ENCODE peak calls at places on chromosomes 2 and 18, in ten cellular contexts. One of them, this sample, is unnamed.

GRCh38 chr18:25726278-25726677 is 364.1 kb downstream of the SS18 start:
- DNase-seq in GM10248: no peak
- DNase-seq in heart left ventricle: no peak
- DNase-seq in sigmoid colon: no peak
- DNase-seq in GM13977: no peak
- DNase-seq in HFFc6: no peak
- DNase-seq in AG10803: peak
- DNase-seq in OCI-LY7: no peak
- DNase-seq in brain microvascular endothelial cell: peak
- DNase-seq in choroid plexus epithelial cell: peak
- DNase-seq in this sample: no peak

GRCh38 chr18:2430191-2430590 is 141.1 kb downstream of the METTL4 start:
- DNase-seq in heart left ventricle: no peak
- DNase-seq in choroid plexus epithelial cell: no peak
- DNase-seq in brain microvascular endothelial cell: no peak
- DNase-seq in OCI-LY7: peak
- DNase-seq in AG10803: no peak
- DNase-seq in GM13977: no peak
- DNase-seq in sigmoid colon: no peak
- DNase-seq in HFFc6: no peak
- DNase-seq in GM10248: no peak
- DNase-seq in this sample: no peak

GRCh38 chr2:65228249-65228750 is 669 bp downstream of the ACTR2 start:
- DNase-seq in OCI-LY7: peak
- DNase-seq in AG10803: peak
- DNase-seq in heart left ventricle: no peak
- DNase-seq in GM13977: peak
- DNase-seq in brain microvascular endothelial cell: no peak
- DNase-seq in GM10248: peak
- DNase-seq in sigmoid colon: no peak
- DNase-seq in choroid plexus epithelial cell: peak
- DNase-seq in HFFc6: peak
- DNase-seq in this sample: no peak

GRCh38 chr2:215416656-215417055 is 19.2 kb downstream of the FN1 start:
- DNase-seq in sigmoid colon: no peak
- DNase-seq in GM13977: no peak
- DNase-seq in brain microvascular endothelial cell: peak
- DNase-seq in AG10803: no peak
- DNase-seq in HFFc6: no peak
- DNase-seq in GM10248: no peak
- DNase-seq in heart left ventricle: no peak
- DNase-seq in choroid plexus epithelial cell: no peak
- DNase-seq in OCI-LY7: no peak
- DNase-seq in this sample: no peak

GRCh38 chr2:28976584-28976983 is 4.5 kb upstream of the TOGARAM2 start:
- DNase-seq in AG10803: peak
- DNase-seq in choroid plexus epithelial cell: peak
- DNase-seq in HFFc6: peak
- DNase-seq in heart left ventricle: peak
- DNase-seq in GM10248: no peak
- DNase-seq in OCI-LY7: no peak
- DNase-seq in sigmoid colon: peak
- DNase-seq in GM13977: no peak
- DNase-seq in brain microvascular endothelial cell: peak
- DNase-seq in this sample: no peak

GRCh38 chr2:168635065-168635577 is 167.3 kb upstream of the NOSTRIN start:
- DNase-seq in AG10803: peak
- DNase-seq in heart left ventricle: peak
- DNase-seq in sigmoid colon: peak
- DNase-seq in OCI-LY7: no peak
- DNase-seq in HFFc6: no peak
- DNase-seq in GM13977: no peak
- DNase-seq in choroid plexus epithelial cell: peak
- DNase-seq in brain microvascular endothelial cell: no peak
- DNase-seq in GM10248: no peak
- DNase-seq in this sample: peak

GRCh38 chr2:182866461-182867369 is at the start of gene FRZB:
- DNase-seq in OCI-LY7: no peak
- DNase-seq in brain microvascular endothelial cell: peak
- DNase-seq in heart left ventricle: peak
- DNase-seq in HFFc6: peak
- DNase-seq in choroid plexus epithelial cell: peak
- DNase-seq in GM13977: peak
- DNase-seq in sigmoid colon: peak
- DNase-seq in GM10248: peak
- DNase-seq in AG10803: peak
- DNase-seq in this sample: peak

GRCh38 chr18:25560369-25560768 is 208.4 kb upstream of the ZNF521 start:
- DNase-seq in brain microvascular endothelial cell: no peak
- DNase-seq in GM10248: no peak
- DNase-seq in HFFc6: no peak
- DNase-seq in sigmoid colon: no peak
- DNase-seq in heart left ventricle: peak
- DNase-seq in GM13977: no peak
- DNase-seq in AG10803: peak
- DNase-seq in OCI-LY7: no peak
- DNase-seq in choroid plexus epithelial cell: no peak
- DNase-seq in this sample: no peak

GRCh38 chr2:25794544-25795276 is 83.6 kb downstream of the ASXL2 start:
- DNase-seq in AG10803: no peak
- DNase-seq in HFFc6: no peak
- DNase-seq in choroid plexus epithelial cell: no peak
- DNase-seq in OCI-LY7: peak
- DNase-seq in GM10248: peak
- DNase-seq in sigmoid colon: no peak
- DNase-seq in brain microvascular endothelial cell: no peak
- DNase-seq in GM13977: peak
- DNase-seq in heart left ventricle: no peak
- DNase-seq in this sample: no peak

GRCh38 chr2:98444436-98445166 is at the start of gene INPP4A:
- DNase-seq in choroid plexus epithelial cell: peak
- DNase-seq in HFFc6: peak
- DNase-seq in AG10803: peak
- DNase-seq in heart left ventricle: peak
- DNase-seq in brain microvascular endothelial cell: no peak
- DNase-seq in sigmoid colon: peak
- DNase-seq in GM13977: peak
- DNase-seq in GM10248: peak
- DNase-seq in OCI-LY7: peak
- DNase-seq in this sample: peak

GRCh38 chr2:177939211-177939610 is 133.4 kb downstream of the PDE11A start:
- DNase-seq in GM13977: no peak
- DNase-seq in GM10248: no peak
- DNase-seq in HFFc6: no peak
- DNase-seq in choroid plexus epithelial cell: no peak
- DNase-seq in brain microvascular endothelial cell: no peak
- DNase-seq in sigmoid colon: no peak
- DNase-seq in OCI-LY7: no peak
- DNase-seq in heart left ventricle: no peak
- DNase-seq in AG10803: no peak
- DNase-seq in this sample: no peak

GRCh38 chr2:217402622-217403383 is 542.9 kb upstream of the TNP1 start:
- DNase-seq in sigmoid colon: peak
- DNase-seq in heart left ventricle: no peak
- DNase-seq in brain microvascular endothelial cell: no peak
- DNase-seq in HFFc6: no peak
- DNase-seq in OCI-LY7: no peak
- DNase-seq in AG10803: no peak
- DNase-seq in GM13977: no peak
- DNase-seq in GM10248: no peak
- DNase-seq in choroid plexus epithelial cell: no peak
- DNase-seq in this sample: no peak

GRCh38 chr2:125341353-125341752 is 1314.6 kb upstream of the GYPC start:
- DNase-seq in choroid plexus epithelial cell: no peak
- DNase-seq in brain microvascular endothelial cell: no peak
- DNase-seq in OCI-LY7: no peak
- DNase-seq in HFFc6: no peak
- DNase-seq in heart left ventricle: no peak
- DNase-seq in GM13977: no peak
- DNase-seq in GM10248: no peak
- DNase-seq in sigmoid colon: no peak
- DNase-seq in AG10803: no peak
- DNase-seq in this sample: no peak

GRCh38 chr18:519019-519879 is 18.7 kb upstream of the COLEC12 start:
- DNase-seq in GM10248: peak
- DNase-seq in HFFc6: no peak
- DNase-seq in OCI-LY7: no peak
- DNase-seq in sigmoid colon: peak
- DNase-seq in choroid plexus epithelial cell: peak
- DNase-seq in brain microvascular endothelial cell: peak
- DNase-seq in heart left ventricle: peak
- DNase-seq in AG10803: peak
- DNase-seq in GM13977: peak
- DNase-seq in this sample: no peak

GRCh38 chr2:229431331-229431954 is 160.4 kb upstream of the PID1 start:
- DNase-seq in HFFc6: peak
- DNase-seq in AG10803: peak
- DNase-seq in OCI-LY7: peak
- DNase-seq in heart left ventricle: no peak
- DNase-seq in sigmoid colon: no peak
- DNase-seq in brain microvascular endothelial cell: no peak
- DNase-seq in choroid plexus epithelial cell: peak
- DNase-seq in GM10248: no peak
- DNase-seq in GM13977: no peak
- DNase-seq in this sample: no peak

GRCh38 chr18:74512321-74513053 is 16.3 kb downstream of the CNDP2 start:
- DNase-seq in AG10803: no peak
- DNase-seq in choroid plexus epithelial cell: no peak
- DNase-seq in HFFc6: no peak
- DNase-seq in GM13977: no peak
- DNase-seq in sigmoid colon: peak
- DNase-seq in heart left ventricle: no peak
- DNase-seq in brain microvascular endothelial cell: no peak
- DNase-seq in GM10248: no peak
- DNase-seq in OCI-LY7: no peak
- DNase-seq in this sample: no peak

GRCh38 chr18:62329676-62330454 is 4.8 kb downstream of the TNFRSF11A start:
- DNase-seq in GM13977: no peak
- DNase-seq in heart left ventricle: peak
- DNase-seq in GM10248: no peak
- DNase-seq in sigmoid colon: no peak
- DNase-seq in brain microvascular endothelial cell: peak
- DNase-seq in OCI-LY7: no peak
- DNase-seq in choroid plexus epithelial cell: peak
- DNase-seq in HFFc6: peak
- DNase-seq in AG10803: peak
- DNase-seq in this sample: peak

GRCh38 chr2:210954508-210954907 is 398.1 kb downstream of the CPS1 start:
- DNase-seq in AG10803: no peak
- DNase-seq in OCI-LY7: no peak
- DNase-seq in HFFc6: no peak
- DNase-seq in GM10248: no peak
- DNase-seq in choroid plexus epithelial cell: no peak
- DNase-seq in GM13977: no peak
- DNase-seq in brain microvascular endothelial cell: no peak
- DNase-seq in sigmoid colon: no peak
- DNase-seq in heart left ventricle: no peak
- DNase-seq in this sample: no peak
- TF ChIP-seq CTCF in AG10803: no peak
- TF ChIP-seq CTCF in OCI-LY7: no peak
- TF ChIP-seq CTCF in HFFc6: no peak
- TF ChIP-seq CTCF in GM10248: no peak
- TF ChIP-seq CTCF in choroid plexus epithelial cell: no peak
- TF ChIP-seq CTCF in GM13977: no peak
- TF ChIP-seq CTCF in brain microvascular endothelial cell: no peak
- TF ChIP-seq CTCF in sigmoid colon: no peak
- TF ChIP-seq CTCF in heart left ventricle: no peak
- TF ChIP-seq CTCF in this sample: no peak

GRCh38 chr2:60958361-60958760 is 59.2 kb upstream of the PEX13 start:
- DNase-seq in GM10248: no peak
- DNase-seq in AG10803: peak
- DNase-seq in heart left ventricle: no peak
- DNase-seq in HFFc6: peak
- DNase-seq in choroid plexus epithelial cell: no peak
- DNase-seq in GM13977: no peak
- DNase-seq in brain microvascular endothelial cell: peak
- DNase-seq in OCI-LY7: no peak
- DNase-seq in sigmoid colon: no peak
- DNase-seq in this sample: no peak
- TF ChIP-seq CTCF in GM10248: no peak
- TF ChIP-seq CTCF in AG10803: no peak
- TF ChIP-seq CTCF in heart left ventricle: no peak
- TF ChIP-seq CTCF in HFFc6: no peak
- TF ChIP-seq CTCF in choroid plexus epithelial cell: no peak
- TF ChIP-seq CTCF in GM13977: no peak
- TF ChIP-seq CTCF in brain microvascular endothelial cell: no peak
- TF ChIP-seq CTCF in OCI-LY7: no peak
- TF ChIP-seq CTCF in sigmoid colon: no peak
- TF ChIP-seq CTCF in this sample: no peak

GRCh38 chr2:196639180-196640030 is at the start of gene CCDC150:
- DNase-seq in AG10803: peak
- DNase-seq in choroid plexus epithelial cell: peak
- DNase-seq in sigmoid colon: peak
- DNase-seq in OCI-LY7: peak
- DNase-seq in heart left ventricle: peak
- DNase-seq in GM13977: peak
- DNase-seq in GM10248: peak
- DNase-seq in HFFc6: peak
- DNase-seq in brain microvascular endothelial cell: peak
- DNase-seq in this sample: peak
- TF ChIP-seq CTCF in AG10803: peak
- TF ChIP-seq CTCF in choroid plexus epithelial cell: peak
- TF ChIP-seq CTCF in sigmoid colon: no peak
- TF ChIP-seq CTCF in OCI-LY7: peak
- TF ChIP-seq CTCF in heart left ventricle: peak
- TF ChIP-seq CTCF in GM13977: peak
- TF ChIP-seq CTCF in GM10248: no peak
- TF ChIP-seq CTCF in HFFc6: no peak
- TF ChIP-seq CTCF in brain microvascular endothelial cell: peak
- TF ChIP-seq CTCF in this sample: no peak

DNA sequence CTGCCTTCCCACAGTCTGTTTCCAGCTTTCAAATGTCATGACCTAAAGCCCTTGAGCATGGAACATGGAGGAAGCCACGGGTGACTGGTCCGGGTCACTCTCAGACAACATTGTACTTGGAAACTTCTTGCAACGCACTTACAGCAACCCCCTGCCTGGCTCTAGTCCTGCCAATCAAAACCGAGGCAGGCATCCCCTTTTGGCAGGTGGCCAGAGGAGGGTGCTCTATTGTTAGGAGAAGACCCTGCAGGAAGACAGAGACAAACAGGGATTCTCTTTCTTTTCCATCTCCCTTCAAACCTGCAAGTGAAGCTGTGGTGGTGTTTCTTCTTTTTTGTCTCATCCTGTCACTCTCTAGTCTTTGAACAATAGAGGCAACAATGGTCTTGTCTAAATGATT is 667.2 kb downstream of the ZEB2 start:
- DNase-seq in choroid plexus epithelial cell: no peak
- DNase-seq in GM13977: no peak
- DNase-seq in OCI-LY7: peak
- DNase-seq in brain microvascular endothelial cell: no peak
- DNase-seq in HFFc6: no peak
- DNase-seq in sigmoid colon: no peak
- DNase-seq in GM10248: no peak
- DNase-seq in AG10803: no peak
- DNase-seq in heart left ventricle: no peak
- DNase-seq in this sample: no peak
- TF ChIP-seq CTCF in choroid plexus epithelial cell: no peak
- TF ChIP-seq CTCF in GM13977: no peak
- TF ChIP-seq CTCF in OCI-LY7: peak
- TF ChIP-seq CTCF in brain microvascular endothelial cell: no peak
- TF ChIP-seq CTCF in HFFc6: no peak
- TF ChIP-seq CTCF in sigmoid colon: no peak
- TF ChIP-seq CTCF in GM10248: no peak
- TF ChIP-seq CTCF in AG10803: no peak
- TF ChIP-seq CTCF in heart left ventricle: no peak
- TF ChIP-seq CTCF in this sample: no peak